ENCODE peak calls at places on chromosomes 6 and 20, in five cellular contexts. P, S, L, E and X are unnamed samples.

GRCh38 chr6:56299916-56300315 is 52.5 kb upstream of the COL21A1 start:
- DNase-seq in P (no peak), S (no peak), L (no peak), E (no peak), X (no peak)

GRCh38 chr20:24389686-24390085 is 79.7 kb upstream of the SYNDIG1 start:
- DNase-seq in P (no peak), S (peak), L (no peak), E (no peak), X (no peak)

GRCh38 chr20:16028923-16029322 is 544.3 kb downstream of the KIF16B start:
- DNase-seq in P (peak), S (no peak), L (no peak), E (no peak), X (no peak)

GRCh38 chr6:151322570-151322969 is 68.8 kb downstream of the ZBTB2 start:
- DNase-seq in P (no peak), S (no peak), L (no peak), E (no peak), X (no peak)

GRCh38 chr6:148818939-148819575 is 72.2 kb downstream of the UST start:
- DNase-seq in P (no peak), S (no peak), L (no peak), E (no peak), X (no peak)

GRCh38 chr6:43861212-43861918 is 91.4 kb downstream of the VEGFA start:
- DNase-seq in P (no peak), S (no peak), L (no peak), E (no peak), X (no peak)

GRCh38 chr6:66199146-66199545 is 492.1 kb upstream of the EYS start:
- DNase-seq in P (no peak), S (no peak), L (no peak), E (no peak), X (no peak)

GRCh38 chr6:132907231-132907630 is 92.9 kb downstream of the RPS12 start:
- DNase-seq in P (no peak), S (no peak), L (no peak), E (no peak), X (no peak)

GRCh38 chr6:3353504-3353903 is 94.8 kb downstream of the PSMG4 start:
- DNase-seq in P (no peak), S (no peak), L (no peak), E (no peak), X (no peak)

GRCh38 chr6:141548969-141549368 is 583.8 kb upstream of the GJE1 start:
- DNase-seq in P (no peak), S (no peak), L (no peak), E (no peak), X (no peak)

GRCh38 chr6:80544500-80545055 is 438.1 kb downstream of the BCKDHB start:
- DNase-seq in P (no peak), S (no peak), L (no peak), E (no peak), X (no peak)

GRCh38 chr6:135520781-135521180 is 23.2 kb upstream of the AHI1 start:
- DNase-seq in P (no peak), S (no peak), L (no peak), E (no peak), X (no peak)

GRCh38 chr6:91704531-91704930 is 1117.7 kb upstream of the MAP3K7 start:
- DNase-seq in P (no peak), S (no peak), L (no peak), E (no peak), X (no peak)

GRCh38 chr6:37946021-37946420 is 126.5 kb downstream of the ZFAND3 start:
- DNase-seq in P (no peak), S (no peak), L (no peak), E (no peak), X (no peak)

GRCh38 chr20:57103146-57103800 is 163.2 kb downstream of the BMP7 start:
- DNase-seq in P (no peak), S (no peak), L (no peak), E (no peak), X (no peak)

GRCh38 chr20:63309261-63310071 is 16.5 kb downstream of the COL20A1 start:
- DNase-seq in P (peak), S (no peak), L (no peak), E (no peak), X (no peak)

GRCh38 chr6:79267128-79267527 is 32.6 kb upstream of the HMGN3 start:
- DNase-seq in P (no peak), S (no peak), L (no peak), E (no peak), X (no peak)

GRCh38 chr6:145924600-145924999 is 39.6 kb downstream of the SHPRH start:
- DNase-seq in P (no peak), S (no peak), L (no peak), E (no peak), X (no peak)

GRCh38 chr6:88695936-88696335 is 267.5 kb downstream of the RNGTT start:
- DNase-seq in P (no peak), S (no peak), L (no peak), E (no peak), X (no peak)

GRCh38 chr6:134720353-134721094 is 229.4 kb downstream of the ALDH8A1 start:
- DNase-seq in P (no peak), S (no peak), L (no peak), E (no peak), X (no peak)

DNA sequence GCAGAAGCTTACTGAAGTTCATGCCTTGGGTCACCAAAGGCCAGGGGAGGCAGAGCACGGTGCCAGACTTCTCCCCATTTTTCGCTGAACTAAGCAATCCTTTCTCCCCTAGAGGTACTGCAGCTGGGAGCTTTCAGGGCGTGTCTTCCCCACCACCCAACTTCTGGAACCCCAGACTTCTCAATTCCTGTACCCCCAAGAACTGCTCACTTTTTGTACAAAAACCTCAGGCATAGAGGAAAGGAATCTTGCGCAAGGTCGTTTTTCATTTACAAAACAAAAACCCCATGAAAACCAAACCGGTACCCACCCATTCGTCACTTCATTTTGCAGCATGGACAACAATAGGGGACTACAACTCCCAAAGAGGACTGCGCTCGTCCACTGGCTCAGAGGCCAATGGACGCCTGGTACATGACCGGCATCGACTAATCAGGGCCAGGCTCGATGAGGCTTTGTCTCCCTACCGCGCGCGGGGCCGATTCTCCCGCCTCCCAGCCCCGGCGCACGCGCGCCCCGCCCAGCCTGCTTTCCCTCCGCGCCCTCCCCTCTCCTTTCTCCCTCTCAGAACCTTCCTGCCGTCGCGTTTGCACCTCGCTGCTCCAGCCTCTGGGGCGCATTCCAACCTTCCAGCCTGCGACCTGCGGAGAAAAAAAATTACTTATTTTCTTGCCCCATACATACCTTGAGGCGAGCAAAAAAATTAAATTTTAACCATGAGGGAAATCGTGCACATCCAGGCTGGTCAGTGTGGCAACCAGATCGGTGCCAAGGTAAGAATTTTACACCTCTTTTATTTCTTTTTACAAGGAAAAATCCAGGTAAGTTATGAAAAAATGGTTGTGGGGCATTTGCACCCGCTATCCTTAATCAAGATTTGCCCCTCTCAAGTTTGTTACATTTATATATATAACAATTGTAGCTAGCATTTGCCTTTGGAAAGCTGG is at the start of gene TUBB:
- DNase-seq in P (peak), S (peak), L (peak), E (peak), X (peak)
- TF ChIP-seq CTCF in P (no peak), S (peak), L (no peak), E (peak), X (no peak)

GRCh38 chr20:39897058-39897457 is 792.0 kb downstream of the MAFB start:
- DNase-seq in P (no peak), S (no peak), L (peak), E (no peak), X (no peak)

GRCh38 chr20:39897781-39898466 is 791.1 kb downstream of the MAFB start:
- DNase-seq in P (no peak), S (no peak), L (peak), E (no peak), X (no peak)

GRCh38 chr20:39890697-39891096 is 798.3 kb downstream of the MAFB start:
- DNase-seq in P (no peak), S (no peak), L (no peak), E (no peak), X (no peak)

GRCh38 chr20:39888310-39888709 is 800.7 kb downstream of the MAFB start:
- DNase-seq in P (no peak), S (no peak), L (no peak), E (no peak), X (no peak)

DNA sequence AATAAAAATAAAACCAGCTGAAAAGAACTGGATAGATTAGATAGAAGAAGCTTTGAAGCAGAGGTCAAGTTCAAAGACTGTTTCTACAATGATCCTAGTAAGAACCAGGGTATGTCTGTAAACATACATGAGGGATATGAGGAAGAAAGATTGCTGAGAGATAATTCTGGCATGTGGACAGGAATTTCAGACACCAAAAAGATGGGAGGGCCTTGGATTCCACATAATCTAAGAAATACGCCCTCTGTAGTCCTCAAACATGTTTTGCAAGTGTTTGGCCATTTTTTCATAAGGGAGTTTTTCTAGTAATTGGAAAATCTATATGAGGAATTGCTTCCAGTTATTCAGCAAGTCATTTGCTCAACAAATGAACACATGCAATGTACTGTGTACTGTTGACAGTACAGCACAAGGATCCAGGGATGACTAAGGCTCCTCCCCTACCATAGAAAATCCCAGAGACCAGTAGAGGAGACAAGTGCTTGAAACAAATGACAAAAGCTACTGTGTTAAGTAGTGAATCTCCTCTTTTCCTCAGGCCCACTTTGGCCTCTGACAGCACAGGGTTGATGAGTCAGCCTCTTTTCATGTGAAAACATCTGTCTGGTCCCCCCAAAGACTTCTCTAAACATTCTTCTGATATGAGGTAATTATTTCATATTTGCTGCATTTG is 795.9 kb downstream of the MAFB start:
- DNase-seq in P (no peak), S (no peak), L (peak), E (no peak), X (no peak)
- TF ChIP-seq CTCF in P (no peak), S (no peak), L (peak), E (peak), X (no peak)

GRCh38 chr6:77774457-77774856 is 121.6 kb downstream of the MEI4 start:
- DNase-seq in P (no peak), S (no peak), L (no peak), E (no peak), X (no peak)

GRCh38 chr6:77778527-77778926 is 125.7 kb downstream of the MEI4 start:
- DNase-seq in P (no peak), S (no peak), L (no peak), E (no peak), X (no peak)

GRCh38 chr6:77773157-77773822 is 120.5 kb downstream of the MEI4 start:
- DNase-seq in P (no peak), S (no peak), L (no peak), E (no peak), X (no peak)
- TF ChIP-seq CTCF in P (no peak), S (no peak), L (no peak), E (no peak), X (no peak)

GRCh38 chr20:47785900-47786762 is 850 bp upstream of the SULF2 start:
- DNase-seq in P (peak), S (peak), L (peak), E (no peak), X (peak)
- TF ChIP-seq CTCF in P (peak), S (peak), L (peak), E (peak), X (no peak)

GRCh38 chr20:23245553-23246128 is 105.0 kb upstream of the NXT1 start:
- DNase-seq in P (peak), S (peak), L (no peak), E (no peak), X (no peak)
- TF ChIP-seq CTCF in P (peak), S (peak), L (peak), E (peak), X (no peak)

GRCh38 chr6:143961868-143962643 is 46.0 kb downstream of the PLAGL1 start:
- DNase-seq in P (peak), S (no peak), L (no peak), E (no peak), X (no peak)

GRCh38 chr6:143959865-143960264 is 48.2 kb downstream of the PLAGL1 start:
- DNase-seq in P (no peak), S (no peak), L (no peak), E (no peak), X (no peak)

GRCh38 chr6:143964667-143965066 is 43.4 kb downstream of the PLAGL1 start:
- DNase-seq in P (peak), S (no peak), L (no peak), E (no peak), X (no peak)

GRCh38 chr6:143963158-143963919 is 44.7 kb downstream of the PLAGL1 start:
- DNase-seq in P (no peak), S (no peak), L (no peak), E (no peak), X (no peak)

DNA sequence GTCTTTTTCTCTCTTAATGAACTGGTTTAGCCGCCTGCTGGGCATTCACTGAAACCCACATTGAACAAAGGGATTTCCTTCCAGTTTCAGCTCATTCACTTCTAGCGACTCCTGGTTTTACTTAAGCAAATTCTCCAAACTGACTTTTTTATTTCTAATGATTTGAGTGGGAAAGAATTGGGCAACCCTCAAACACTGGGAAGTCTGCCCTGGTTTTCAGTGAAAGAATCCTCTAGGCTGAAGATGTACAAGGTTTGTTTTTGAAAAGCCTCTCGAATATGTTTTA is 45.5 kb downstream of the PLAGL1 start:
- DNase-seq in P (peak), S (no peak), L (peak), E (no peak), X (no peak)
- TF ChIP-seq CTCF in P (peak), S (no peak), L (peak), E (peak), X (no peak)

DNA sequence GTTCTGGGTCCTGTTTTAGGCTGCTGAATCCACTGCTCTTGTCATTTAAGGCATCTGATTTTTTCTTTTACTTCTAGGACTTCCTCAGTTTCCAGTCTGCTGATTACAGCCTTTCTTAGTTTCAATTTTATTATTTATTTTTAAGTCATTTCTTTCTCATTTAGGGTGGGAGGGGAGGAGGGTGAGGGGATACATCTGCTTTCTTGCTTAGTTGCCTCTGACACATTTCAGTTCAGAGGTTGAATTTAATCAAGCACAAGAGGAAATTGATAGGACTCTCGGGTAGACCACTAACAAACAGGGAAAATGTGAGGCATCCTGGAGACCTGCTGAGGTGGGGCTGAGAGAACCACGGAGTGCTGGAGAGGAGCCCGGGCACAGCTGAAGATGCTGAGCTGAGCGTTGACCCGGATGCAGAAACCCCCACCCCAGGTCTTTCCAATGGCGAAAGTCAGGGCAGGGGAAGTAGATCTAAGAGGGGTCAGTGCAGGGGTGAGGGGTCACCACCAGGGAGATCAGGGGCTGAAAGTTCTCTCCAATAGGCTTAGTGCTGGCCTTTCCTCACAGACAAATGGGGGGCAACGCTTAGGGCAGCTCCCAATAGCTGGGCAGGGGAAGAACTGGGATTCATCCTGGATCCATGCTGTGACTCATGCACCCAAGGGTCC is 7.6 kb upstream of the TREML2 start:
- DNase-seq in P (no peak), S (peak), L (no peak), E (no peak), X (no peak)
- TF ChIP-seq CTCF in P (no peak), S (no peak), L (no peak), E (no peak), X (no peak)

GRCh38 chr6:11379805-11380204 is 147.3 kb upstream of the NEDD9 start:
- DNase-seq in P (no peak), S (no peak), L (no peak), E (no peak), X (no peak)
- TF ChIP-seq CTCF in P (no peak), S (no peak), L (no peak), E (no peak), X (no peak)

DNA sequence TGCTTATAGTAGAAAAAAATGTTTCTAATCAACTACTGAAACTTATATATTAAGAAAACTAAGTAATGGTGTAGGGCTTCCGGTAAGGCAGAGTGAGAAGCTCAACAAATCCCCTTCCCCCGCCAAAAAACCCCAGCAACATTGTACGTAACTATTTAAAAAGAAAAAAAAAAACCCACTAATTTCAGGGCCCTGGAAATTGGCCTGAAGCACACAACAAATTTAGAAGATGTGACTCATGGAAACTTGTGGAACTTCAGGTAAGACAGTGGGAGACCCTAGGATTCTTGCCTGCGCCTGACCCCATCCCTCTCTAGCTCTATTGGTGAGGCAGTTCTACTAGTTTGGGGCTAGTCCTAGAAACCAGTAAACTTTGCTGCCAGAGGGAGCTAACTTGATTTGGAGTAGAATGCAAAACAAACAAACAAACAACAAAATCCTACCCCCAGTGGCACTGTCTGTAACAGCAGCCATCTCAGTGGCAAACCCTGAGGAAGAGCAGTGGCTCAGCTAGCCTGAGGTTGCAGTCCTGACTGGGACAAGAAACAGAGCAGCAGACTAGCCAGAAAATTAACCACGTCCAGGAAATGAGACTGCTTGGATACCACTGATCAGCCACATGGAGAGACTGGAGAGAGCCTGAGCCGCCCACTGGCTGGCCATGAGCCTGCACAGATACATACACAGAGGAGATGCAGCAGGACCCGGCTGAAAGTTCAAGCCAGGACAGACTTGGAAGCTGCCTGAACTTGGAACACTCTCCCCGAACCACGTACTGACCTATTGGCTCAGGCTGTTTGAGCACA is 135.1 kb downstream of the TBXT start:
- DNase-seq in P (no peak), S (no peak), L (peak), E (no peak), X (no peak)
- TF ChIP-seq CTCF in P (no peak), S (no peak), L (no peak), E (peak), X (no peak)